ENCODE peak calls at places on chromosomes 16 and 17, in ten cellular contexts. One of them, this sample, is unnamed.

GRCh38 chr16:73232555-73233422 is 184.9 kb upstream of the ZFHX3 start:
- DNase-seq in heart right ventricle: peak; percentile 21
- DNase-seq in A549: peak; percentile 56
- DNase-seq in OCI-LY7: no peak
- DNase-seq in mesothelial cell of epicardium: peak; percentile 68
- DNase-seq in GM10248: no peak
- DNase-seq in WTC11: no peak
- DNase-seq in HFFc6: peak; percentile 78
- DNase-seq in CD4-positive, alpha-beta T cell: no peak
- DNase-seq in choroid plexus epithelial cell: peak; percentile 94
- DNase-seq in this sample: no peak

GRCh38 chr17:81034168-81034777 is 678 bp upstream of the BAIAP2 start:
- DNase-seq in mesothelial cell of epicardium: peak; percentile 58
- DNase-seq in WTC11: no peak
- DNase-seq in OCI-LY7: no peak
- DNase-seq in A549: no peak
- DNase-seq in CD4-positive, alpha-beta T cell: no peak
- DNase-seq in choroid plexus epithelial cell: no peak
- DNase-seq in HFFc6: no peak
- DNase-seq in GM10248: no peak
- DNase-seq in heart right ventricle: no peak
- DNase-seq in this sample: no peak

GRCh38 chr17:75691371-75692290 is 24.5 kb downstream of the SAP30BP start:
- DNase-seq in heart right ventricle: no peak
- DNase-seq in WTC11: no peak
- DNase-seq in CD4-positive, alpha-beta T cell: no peak
- DNase-seq in mesothelial cell of epicardium: no peak
- DNase-seq in GM10248: no peak
- DNase-seq in choroid plexus epithelial cell: no peak
- DNase-seq in A549: no peak
- DNase-seq in HFFc6: peak; percentile 50
- DNase-seq in OCI-LY7: no peak
- DNase-seq in this sample: peak; percentile 83

GRCh38 chr17:19381361-19381740 is 3.1 kb downstream of the MAPK7 start:
- DNase-seq in mesothelial cell of epicardium: no peak
- DNase-seq in WTC11: no peak
- DNase-seq in A549: no peak
- DNase-seq in OCI-LY7: no peak
- DNase-seq in HFFc6: no peak
- DNase-seq in choroid plexus epithelial cell: no peak
- DNase-seq in GM10248: no peak
- DNase-seq in heart right ventricle: no peak
- DNase-seq in CD4-positive, alpha-beta T cell: no peak
- DNase-seq in this sample: no peak

GRCh38 chr17:44314031-44314430 is 5.6 kb downstream of the RUNDC3A start:
- DNase-seq in A549: no peak
- DNase-seq in WTC11: no peak
- DNase-seq in OCI-LY7: no peak
- DNase-seq in CD4-positive, alpha-beta T cell: no peak
- DNase-seq in HFFc6: no peak
- DNase-seq in mesothelial cell of epicardium: no peak
- DNase-seq in heart right ventricle: no peak
- DNase-seq in choroid plexus epithelial cell: no peak
- DNase-seq in GM10248: no peak
- DNase-seq in this sample: no peak

GRCh38 chr17:39555368-39555767 is 52.4 kb downstream of the NEUROD2 start:
- DNase-seq in heart right ventricle: no peak
- DNase-seq in HFFc6: no peak
- DNase-seq in OCI-LY7: no peak
- DNase-seq in WTC11: no peak
- DNase-seq in choroid plexus epithelial cell: no peak
- DNase-seq in mesothelial cell of epicardium: no peak
- DNase-seq in A549: no peak
- DNase-seq in GM10248: no peak
- DNase-seq in CD4-positive, alpha-beta T cell: no peak
- DNase-seq in this sample: no peak

GRCh38 chr16:12587646-12588277 is 215.9 kb downstream of the CPPED1 start:
- DNase-seq in CD4-positive, alpha-beta T cell: no peak
- DNase-seq in choroid plexus epithelial cell: no peak
- DNase-seq in A549: no peak
- DNase-seq in mesothelial cell of epicardium: no peak
- DNase-seq in heart right ventricle: no peak
- DNase-seq in HFFc6: no peak
- DNase-seq in OCI-LY7: no peak
- DNase-seq in GM10248: no peak
- DNase-seq in WTC11: no peak
- DNase-seq in this sample: no peak

GRCh38 chr16:55120408-55120807 is 189.7 kb downstream of the IRX5 start:
- DNase-seq in GM10248: no peak
- DNase-seq in CD4-positive, alpha-beta T cell: no peak
- DNase-seq in A549: no peak
- DNase-seq in OCI-LY7: no peak
- DNase-seq in WTC11: peak; percentile 16
- DNase-seq in mesothelial cell of epicardium: no peak
- DNase-seq in HFFc6: no peak
- DNase-seq in heart right ventricle: no peak
- DNase-seq in choroid plexus epithelial cell: no peak
- DNase-seq in this sample: no peak

GRCh38 chr17:79814966-79815835 is 18.3 kb upstream of the CBX8 start:
- DNase-seq in CD4-positive, alpha-beta T cell: no peak
- DNase-seq in mesothelial cell of epicardium: peak; percentile 62
- DNase-seq in A549: no peak
- DNase-seq in choroid plexus epithelial cell: no peak
- DNase-seq in WTC11: no peak
- DNase-seq in heart right ventricle: peak; percentile 48
- DNase-seq in OCI-LY7: no peak
- DNase-seq in GM10248: no peak
- DNase-seq in HFFc6: no peak
- DNase-seq in this sample: peak; percentile 60

GRCh38 chr16:2155091-2156024 is at the start of gene TRAF7:
- DNase-seq in HFFc6: peak; percentile 100
- DNase-seq in WTC11: peak; percentile 99
- DNase-seq in A549: peak; percentile 99
- DNase-seq in choroid plexus epithelial cell: peak; percentile 100
- DNase-seq in mesothelial cell of epicardium: peak; percentile 97
- DNase-seq in CD4-positive, alpha-beta T cell: peak; percentile 94
- DNase-seq in OCI-LY7: peak; percentile 100
- DNase-seq in heart right ventricle: peak; percentile 98
- DNase-seq in GM10248: peak; percentile 99
- DNase-seq in this sample: peak; percentile 100

GRCh38 chr17:64004903-64005733 is 7.0 kb downstream of the PRR29 start:
- DNase-seq in HFFc6: no peak
- DNase-seq in WTC11: no peak
- DNase-seq in OCI-LY7: no peak
- DNase-seq in mesothelial cell of epicardium: peak; percentile 31
- DNase-seq in heart right ventricle: no peak
- DNase-seq in A549: no peak
- DNase-seq in GM10248: peak; percentile 11
- DNase-seq in CD4-positive, alpha-beta T cell: no peak
- DNase-seq in choroid plexus epithelial cell: no peak
- DNase-seq in this sample: no peak

GRCh38 chr16:4369006-4369766 is 2.5 kb upstream of the VASN start:
- DNase-seq in mesothelial cell of epicardium: no peak
- DNase-seq in GM10248: no peak
- DNase-seq in HFFc6: peak; percentile 57
- DNase-seq in heart right ventricle: peak; percentile 15
- DNase-seq in WTC11: no peak
- DNase-seq in A549: no peak
- DNase-seq in OCI-LY7: no peak
- DNase-seq in choroid plexus epithelial cell: no peak
- DNase-seq in CD4-positive, alpha-beta T cell: no peak
- DNase-seq in this sample: peak; percentile 81

GRCh38 chr16:68257906-68258800 is 6.2 kb upstream of the SLC7A6 start:
- DNase-seq in A549: no peak
- DNase-seq in WTC11: no peak
- DNase-seq in CD4-positive, alpha-beta T cell: no peak
- DNase-seq in OCI-LY7: no peak
- DNase-seq in GM10248: no peak
- DNase-seq in HFFc6: peak; percentile 84
- DNase-seq in choroid plexus epithelial cell: peak; percentile 77
- DNase-seq in mesothelial cell of epicardium: no peak
- DNase-seq in heart right ventricle: no peak
- DNase-seq in this sample: peak; percentile 59

GRCh38 chr16:48901712-48902374 is 291.9 kb upstream of the N4BP1 start:
- DNase-seq in GM10248: no peak
- DNase-seq in choroid plexus epithelial cell: no peak
- DNase-seq in heart right ventricle: no peak
- DNase-seq in mesothelial cell of epicardium: no peak
- DNase-seq in CD4-positive, alpha-beta T cell: no peak
- DNase-seq in OCI-LY7: peak; percentile 27
- DNase-seq in HFFc6: no peak
- DNase-seq in WTC11: peak; percentile 16
- DNase-seq in A549: no peak
- DNase-seq in this sample: no peak
- TF ChIP-seq CTCF in GM10248: no peak
- TF ChIP-seq CTCF in choroid plexus epithelial cell: no peak
- TF ChIP-seq CTCF in heart right ventricle: no peak
- TF ChIP-seq CTCF in mesothelial cell of epicardium: no peak
- TF ChIP-seq CTCF in CD4-positive, alpha-beta T cell: no peak
- TF ChIP-seq CTCF in OCI-LY7: no peak
- TF ChIP-seq CTCF in HFFc6: no peak
- TF ChIP-seq CTCF in WTC11: no peak
- TF ChIP-seq CTCF in A549: no peak
- TF ChIP-seq CTCF in this sample: no peak

GRCh38 chr17:4267402-4267801 is 3.6 kb upstream of the ANKFY1 start:
- DNase-seq in choroid plexus epithelial cell: no peak
- DNase-seq in OCI-LY7: no peak
- DNase-seq in mesothelial cell of epicardium: no peak
- DNase-seq in CD4-positive, alpha-beta T cell: no peak
- DNase-seq in WTC11: no peak
- DNase-seq in A549: no peak
- DNase-seq in GM10248: no peak
- DNase-seq in heart right ventricle: no peak
- DNase-seq in HFFc6: no peak
- DNase-seq in this sample: no peak

GRCh38 chr17:4266550-4266949 is 2.8 kb upstream of the ANKFY1 start:
- DNase-seq in WTC11: no peak
- DNase-seq in CD4-positive, alpha-beta T cell: no peak
- DNase-seq in HFFc6: no peak
- DNase-seq in heart right ventricle: no peak
- DNase-seq in OCI-LY7: no peak
- DNase-seq in choroid plexus epithelial cell: no peak
- DNase-seq in mesothelial cell of epicardium: no peak
- DNase-seq in GM10248: no peak
- DNase-seq in A549: no peak
- DNase-seq in this sample: no peak

GRCh38 chr17:4258867-4259266 is 4.9 kb downstream of the ANKFY1 start:
- DNase-seq in heart right ventricle: no peak
- DNase-seq in HFFc6: no peak
- DNase-seq in A549: no peak
- DNase-seq in mesothelial cell of epicardium: no peak
- DNase-seq in CD4-positive, alpha-beta T cell: no peak
- DNase-seq in OCI-LY7: no peak
- DNase-seq in GM10248: no peak
- DNase-seq in WTC11: no peak
- DNase-seq in choroid plexus epithelial cell: no peak
- DNase-seq in this sample: no peak

GRCh38 chr17:4261452-4261851 is 2.3 kb downstream of the ANKFY1 start:
- DNase-seq in heart right ventricle: no peak
- DNase-seq in A549: no peak
- DNase-seq in HFFc6: no peak
- DNase-seq in CD4-positive, alpha-beta T cell: no peak
- DNase-seq in WTC11: no peak
- DNase-seq in mesothelial cell of epicardium: no peak
- DNase-seq in choroid plexus epithelial cell: peak; percentile 30
- DNase-seq in GM10248: no peak
- DNase-seq in OCI-LY7: no peak
- DNase-seq in this sample: no peak

DNA sequence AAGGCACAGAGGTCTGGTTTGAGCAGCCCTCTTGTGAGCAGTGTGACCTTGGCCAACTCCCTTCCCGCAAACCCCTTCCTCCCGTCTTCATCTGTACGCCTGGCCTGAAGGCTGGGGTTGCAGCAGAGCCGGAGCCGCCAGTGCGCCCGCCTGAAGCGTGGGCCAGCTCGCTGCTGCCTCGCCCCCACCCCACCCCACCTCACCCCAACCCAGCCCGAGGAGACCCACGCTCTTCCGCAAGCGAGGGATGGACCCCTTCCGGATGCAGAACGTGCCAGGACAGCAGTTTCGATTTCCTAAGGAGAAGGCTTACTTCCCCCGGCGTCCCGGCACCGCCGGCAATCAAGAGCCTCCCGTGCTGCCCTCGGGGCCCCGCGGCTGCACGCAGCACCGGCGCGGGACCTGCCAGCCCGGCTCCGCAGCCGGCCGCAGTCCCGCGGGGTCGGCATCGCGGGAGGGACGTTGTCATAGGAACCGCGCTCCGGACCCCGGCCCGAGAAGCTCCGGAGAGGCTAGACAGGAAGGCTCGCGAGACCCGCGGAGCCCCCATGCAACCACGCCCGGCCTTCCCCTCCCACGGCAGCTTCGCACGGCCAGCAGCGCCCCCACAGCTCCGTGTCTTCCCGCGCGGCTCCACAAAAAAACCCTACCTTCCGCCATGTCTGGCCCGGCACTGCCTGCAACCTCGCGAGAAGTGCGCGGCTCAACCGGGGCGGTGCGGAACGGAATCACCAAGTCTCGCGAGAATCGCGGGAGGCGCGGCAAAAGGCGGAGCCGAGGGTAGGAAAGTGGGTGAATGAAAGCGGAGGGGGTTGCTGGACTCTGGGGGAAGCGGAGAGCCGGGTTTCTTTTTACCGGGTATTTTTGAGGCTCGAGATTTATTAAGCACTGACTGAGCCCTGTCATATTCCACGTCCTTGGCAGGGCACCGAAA is at the start of gene ANKFY1:
- DNase-seq in mesothelial cell of epicardium: peak; percentile 98
- DNase-seq in choroid plexus epithelial cell: peak; percentile 95
- DNase-seq in GM10248: peak; percentile 99
- DNase-seq in A549: peak; percentile 99
- DNase-seq in OCI-LY7: peak; percentile 97
- DNase-seq in CD4-positive, alpha-beta T cell: peak; percentile 97
- DNase-seq in heart right ventricle: peak; percentile 98
- DNase-seq in HFFc6: peak; percentile 93
- DNase-seq in WTC11: peak; percentile 98
- DNase-seq in this sample: peak; percentile 93
- TF ChIP-seq CTCF in mesothelial cell of epicardium: no peak
- TF ChIP-seq CTCF in choroid plexus epithelial cell: peak; percentile 26
- TF ChIP-seq CTCF in GM10248: peak; percentile 15
- TF ChIP-seq CTCF in A549: no peak
- TF ChIP-seq CTCF in OCI-LY7: peak; percentile 42
- TF ChIP-seq CTCF in CD4-positive, alpha-beta T cell: no peak
- TF ChIP-seq CTCF in heart right ventricle: peak; percentile 16
- TF ChIP-seq CTCF in HFFc6: peak; percentile 32
- TF ChIP-seq CTCF in WTC11: no peak
- TF ChIP-seq CTCF in this sample: no peak

GRCh38 chr17:10657866-10658265 is 757 bp upstream of the MYH3 start:
- DNase-seq in CD4-positive, alpha-beta T cell: no peak
- DNase-seq in A549: no peak
- DNase-seq in choroid plexus epithelial cell: no peak
- DNase-seq in GM10248: no peak
- DNase-seq in mesothelial cell of epicardium: no peak
- DNase-seq in WTC11: no peak
- DNase-seq in OCI-LY7: no peak
- DNase-seq in HFFc6: no peak
- DNase-seq in heart right ventricle: no peak
- DNase-seq in this sample: no peak
- TF ChIP-seq CTCF in CD4-positive, alpha-beta T cell: no peak
- TF ChIP-seq CTCF in A549: no peak
- TF ChIP-seq CTCF in choroid plexus epithelial cell: no peak
- TF ChIP-seq CTCF in GM10248: no peak
- TF ChIP-seq CTCF in mesothelial cell of epicardium: no peak
- TF ChIP-seq CTCF in WTC11: no peak
- TF ChIP-seq CTCF in OCI-LY7: no peak
- TF ChIP-seq CTCF in HFFc6: no peak
- TF ChIP-seq CTCF in heart right ventricle: no peak
- TF ChIP-seq CTCF in this sample: no peak

GRCh38 chr16:85573045-85573695 is 40.0 kb upstream of the GSE1 start:
- DNase-seq in CD4-positive, alpha-beta T cell: no peak
- DNase-seq in mesothelial cell of epicardium: no peak
- DNase-seq in A549: no peak
- DNase-seq in GM10248: no peak
- DNase-seq in choroid plexus epithelial cell: no peak
- DNase-seq in WTC11: no peak
- DNase-seq in OCI-LY7: no peak
- DNase-seq in HFFc6: no peak
- DNase-seq in heart right ventricle: no peak
- DNase-seq in this sample: no peak
- TF ChIP-seq CTCF in CD4-positive, alpha-beta T cell: no peak
- TF ChIP-seq CTCF in mesothelial cell of epicardium: no peak
- TF ChIP-seq CTCF in A549: no peak
- TF ChIP-seq CTCF in GM10248: no peak
- TF ChIP-seq CTCF in choroid plexus epithelial cell: no peak
- TF ChIP-seq CTCF in WTC11: no peak
- TF ChIP-seq CTCF in OCI-LY7: no peak
- TF ChIP-seq CTCF in HFFc6: no peak
- TF ChIP-seq CTCF in heart right ventricle: no peak
- TF ChIP-seq CTCF in this sample: no peak

This sample was measured in epithelial cell of esophagus.